ENCODE peak calls at places on chromosomes 5 and 9, in ten cellular contexts. R is dorsolateral prefrontal cortex, P is A549, B is fibroblast of pulmonary artery, Z is GM13977, D is HFF-Myc, O is coronary artery, G is neural crest cell, L is brain microvascular endothelial cell, S is fibroblast of mammary gland. V is an unnamed sample.

GRCh38 chr5:44511596-44511995 is 122.4 kb upstream of the FGF10 start:
- DNase-seq in S (no peak), L (no peak), B (no peak), O (no peak), Z (no peak), P (no peak), G (no peak), R (no peak), D (no peak), V (no peak)

GRCh38 chr9:69295872-69296562 is 29.0 kb upstream of the ENTREP1 start:
- DNase-seq in D (no peak), R (no peak), P (no peak), L (no peak), B (peak), G (no peak), O (no peak), S (peak), Z (no peak), V (no peak)

GRCh38 chr5:30121092-30121491 is 1072.4 kb upstream of the CDH6 start:
- DNase-seq in Z (no peak), O (no peak), P (no peak), G (no peak), S (no peak), L (no peak), B (no peak), R (no peak), D (no peak), V (no peak)

GRCh38 chr9:21440139-21440538 is at the start of gene IFNA1:
- DNase-seq in B (no peak), L (no peak), P (no peak), Z (no peak), R (no peak), O (no peak), D (no peak), G (no peak), S (no peak), V (no peak)

GRCh38 chr9:125932012-125932411 is 184.8 kb downstream of the PBX3 start:
- DNase-seq in D (peak), S (peak), Z (no peak), L (peak), B (peak), O (no peak), R (no peak), P (peak), G (no peak), V (no peak)

GRCh38 chr9:129981180-129981907 is 61.6 kb downstream of the FNBP1 start:
- DNase-seq in P (peak), O (no peak), R (peak), G (no peak), B (peak), L (peak), Z (no peak), D (no peak), S (no peak), V (no peak)

GRCh38 chr9:97510797-97511761 is 9.6 kb downstream of the TMOD1 start:
- DNase-seq in S (peak), P (peak), B (peak), R (no peak), O (no peak), L (peak), Z (peak), G (no peak), D (peak), V (no peak)

GRCh38 chr9:91515074-91515687 is 91.5 kb upstream of the NFIL3 start:
- DNase-seq in D (peak), R (peak), P (no peak), S (peak), G (no peak), B (peak), O (no peak), Z (peak), L (peak), V (no peak)

GRCh38 chr9:69497816-69498215 is 172.8 kb downstream of the ENTREP1 start:
- DNase-seq in D (no peak), P (no peak), G (no peak), O (no peak), S (no peak), R (no peak), B (no peak), Z (no peak), L (no peak), V (no peak)

GRCh38 chr5:107592515-107592914 is 78.2 kb downstream of the EFNA5 start:
- DNase-seq in Z (no peak), O (no peak), G (no peak), L (no peak), B (no peak), P (no peak), S (no peak), D (no peak), R (no peak), V (no peak)

GRCh38 chr9:15306068-15306756 is 804 bp downstream of the TTC39B start:
- DNase-seq in L (peak), S (peak), D (no peak), P (peak), R (peak), B (peak), Z (peak), G (peak), O (peak), V (peak)

GRCh38 chr9:77892955-77893514 is 138.6 kb downstream of the GNAQ start:
- DNase-seq in P (no peak), Z (no peak), B (no peak), S (no peak), G (no peak), L (no peak), O (no peak), R (no peak), D (no peak), V (no peak)

GRCh38 chr5:40410231-40410861 is 269.4 kb upstream of the PTGER4 start:
- DNase-seq in R (no peak), S (peak), D (no peak), L (peak), B (peak), Z (no peak), G (no peak), P (no peak), O (no peak), V (no peak)

GRCh38 chr9:98992885-98993569 is 49.3 kb downstream of the COL15A1 start:
- DNase-seq in R (no peak), Z (no peak), P (no peak), S (peak), G (no peak), D (no peak), B (no peak), L (no peak), O (no peak), V (no peak)

GRCh38 chr9:9352877-9353481 is 1259.8 kb downstream of the PTPRD start:
- DNase-seq in G (peak), R (no peak), O (no peak), B (peak), L (peak), S (peak), Z (no peak), D (no peak), P (no peak), V (peak)

GRCh38 chr5:143987751-143988560 is 176.0 kb downstream of the HMHB1 start:
- DNase-seq in B (no peak), L (no peak), O (no peak), Z (no peak), S (no peak), P (no peak), G (no peak), D (no peak), R (no peak), V (no peak)

GRCh38 chr9:17509151-17509550 is 69.7 kb upstream of the SH3GL2 start:
- DNase-seq in R (no peak), B (no peak), O (no peak), Z (no peak), S (no peak), G (no peak), D (no peak), P (no peak), L (no peak), V (no peak)

GRCh38 chr5:35854248-35854647 is 2.4 kb upstream of the IL7R start:
- DNase-seq in S (no peak), R (no peak), D (no peak), B (no peak), Z (no peak), L (no peak), O (no peak), G (no peak), P (no peak), V (no peak)

GRCh38 chr9:113690055-113690740 is 185.9 kb upstream of the ZNF618 start:
- DNase-seq in O (no peak), Z (no peak), P (no peak), G (no peak), B (no peak), R (no peak), S (no peak), D (no peak), L (no peak), V (no peak)
- TF ChIP-seq CTCF in O (no peak), Z (no peak), P (no peak), G (no peak), B (no peak), R (no peak), S (no peak), D (no peak), L (no peak), V (no peak)

GRCh38 chr5:169703803-169704202 is 66.7 kb downstream of the DOCK2 start:
- DNase-seq in D (no peak), G (no peak), L (no peak), R (no peak), S (peak), B (no peak), P (no peak), O (no peak), Z (no peak), V (no peak)

GRCh38 chr5:169700611-169701010 is 63.5 kb downstream of the DOCK2 start:
- DNase-seq in D (no peak), Z (no peak), L (no peak), O (no peak), B (no peak), P (no peak), G (no peak), S (no peak), R (no peak), V (no peak)

GRCh38 chr5:169702726-169703481 is 65.8 kb downstream of the DOCK2 start:
- DNase-seq in L (no peak), R (no peak), D (no peak), Z (peak), P (no peak), B (no peak), O (no peak), G (no peak), S (peak), V (no peak)

GRCh38 chr5:169705322-169705721 is 68.2 kb downstream of the DOCK2 start:
- DNase-seq in O (no peak), Z (no peak), B (no peak), L (no peak), R (no peak), P (no peak), D (no peak), S (no peak), G (no peak), V (no peak)

GRCh38 chr5:169701910-169702451 is 64.9 kb downstream of the DOCK2 start:
- DNase-seq in L (no peak), B (peak), P (peak), R (no peak), S (peak), Z (no peak), G (no peak), D (no peak), O (no peak), V (no peak)
- TF ChIP-seq CTCF in L (peak), B (peak), P (peak), R (peak), S (peak), Z (peak), G (peak), D (peak), O (no peak), V (no peak)

GRCh38 chr5:148620696-148621095 is 33.6 kb downstream of the HTR4 start:
- DNase-seq in Z (peak), S (no peak), L (no peak), G (no peak), P (no peak), O (no peak), R (no peak), D (no peak), B (no peak), V (no peak)
- TF ChIP-seq CTCF in Z (no peak), S (no peak), L (no peak), G (no peak), P (no peak), O (no peak), R (no peak), D (no peak), B (no peak), V (no peak)

GRCh38 chr5:168291281-168291960 is at the start of gene WWC1:
- DNase-seq in R (peak), O (no peak), Z (peak), B (no peak), P (peak), D (no peak), G (peak), L (no peak), S (no peak), V (peak)
- TF ChIP-seq CTCF in R (no peak), O (no peak), Z (no peak), B (no peak), P (peak), D (peak), G (peak), L (no peak), S (no peak), V (peak)